ENCODE peak calls at places on chromosomes 13 and 19, in eight cellular contexts. One of them, this sample, is unnamed.

GRCh38 chr13:60402022-60402421 is 5.0 kb downstream of the TDRD3 start:
- DNase-seq in amniotic epithelial cell: no peak
- DNase-seq in NCI-H2081 treated with DMSO at 0.1 percent for 48 hours: no peak
- DNase-seq in stimulated activated CD4-positive, alpha-beta T cell treated with anti-CD3 and anti-CD28 coated beads, TNF-alpha, amount 100 ng/mL, for 1 hour: no peak
- DNase-seq in stimulated activated CD8-positive, alpha-beta memory T cell treated with anti-CD3 and anti-CD28 coated beads, Interleukin-15, amount 100 ng/mL, for 24 hours: no peak
- DNase-seq in M059J: peak
- DNase-seq in fibroblast of mammary gland: no peak
- DNase-seq in MM.1S: no peak
- DNase-seq in this sample: peak

GRCh38 chr13:108409735-108410134 is 140.2 kb downstream of the TNFSF13B start:
- DNase-seq in amniotic epithelial cell: no peak
- DNase-seq in NCI-H2081 treated with DMSO at 0.1 percent for 48 hours: no peak
- DNase-seq in stimulated activated CD4-positive, alpha-beta T cell treated with anti-CD3 and anti-CD28 coated beads, TNF-alpha, amount 100 ng/mL, for 1 hour: no peak
- DNase-seq in stimulated activated CD8-positive, alpha-beta memory T cell treated with anti-CD3 and anti-CD28 coated beads, Interleukin-15, amount 100 ng/mL, for 24 hours: no peak
- DNase-seq in M059J: no peak
- DNase-seq in fibroblast of mammary gland: no peak
- DNase-seq in MM.1S: no peak
- DNase-seq in this sample: no peak

GRCh38 chr19:49349567-49349966 is 12.6 kb downstream of the TEAD2 start:
- DNase-seq in amniotic epithelial cell: no peak
- DNase-seq in NCI-H2081 treated with DMSO at 0.1 percent for 48 hours: no peak
- DNase-seq in stimulated activated CD4-positive, alpha-beta T cell treated with anti-CD3 and anti-CD28 coated beads, TNF-alpha, amount 100 ng/mL, for 1 hour: no peak
- DNase-seq in stimulated activated CD8-positive, alpha-beta memory T cell treated with anti-CD3 and anti-CD28 coated beads, Interleukin-15, amount 100 ng/mL, for 24 hours: no peak
- DNase-seq in M059J: no peak
- DNase-seq in fibroblast of mammary gland: no peak
- DNase-seq in MM.1S: no peak
- DNase-seq in this sample: no peak

GRCh38 chr13:49132479-49133002 is 87.6 kb upstream of the MLNR start:
- DNase-seq in amniotic epithelial cell: no peak
- DNase-seq in NCI-H2081 treated with DMSO at 0.1 percent for 48 hours: no peak
- DNase-seq in stimulated activated CD4-positive, alpha-beta T cell treated with anti-CD3 and anti-CD28 coated beads, TNF-alpha, amount 100 ng/mL, for 1 hour: no peak
- DNase-seq in stimulated activated CD8-positive, alpha-beta memory T cell treated with anti-CD3 and anti-CD28 coated beads, Interleukin-15, amount 100 ng/mL, for 24 hours: no peak
- DNase-seq in M059J: no peak
- DNase-seq in fibroblast of mammary gland: no peak
- DNase-seq in MM.1S: no peak
- DNase-seq in this sample: no peak

GRCh38 chr13:20702945-20703784 is at the start of gene IL17D:
- DNase-seq in amniotic epithelial cell: no peak
- DNase-seq in NCI-H2081 treated with DMSO at 0.1 percent for 48 hours: no peak
- DNase-seq in stimulated activated CD4-positive, alpha-beta T cell treated with anti-CD3 and anti-CD28 coated beads, TNF-alpha, amount 100 ng/mL, for 1 hour: no peak
- DNase-seq in stimulated activated CD8-positive, alpha-beta memory T cell treated with anti-CD3 and anti-CD28 coated beads, Interleukin-15, amount 100 ng/mL, for 24 hours: no peak
- DNase-seq in M059J: peak
- DNase-seq in fibroblast of mammary gland: no peak
- DNase-seq in MM.1S: peak
- DNase-seq in this sample: peak

GRCh38 chr19:16326401-16327130 is 1.9 kb downstream of the KLF2 start:
- DNase-seq in amniotic epithelial cell: no peak
- DNase-seq in NCI-H2081 treated with DMSO at 0.1 percent for 48 hours: no peak
- DNase-seq in stimulated activated CD4-positive, alpha-beta T cell treated with anti-CD3 and anti-CD28 coated beads, TNF-alpha, amount 100 ng/mL, for 1 hour: no peak
- DNase-seq in stimulated activated CD8-positive, alpha-beta memory T cell treated with anti-CD3 and anti-CD28 coated beads, Interleukin-15, amount 100 ng/mL, for 24 hours: no peak
- DNase-seq in M059J: no peak
- DNase-seq in fibroblast of mammary gland: no peak
- DNase-seq in MM.1S: peak
- DNase-seq in this sample: no peak

GRCh38 chr13:30847697-30848307 is 58.3 kb upstream of the MEDAG start:
- DNase-seq in amniotic epithelial cell: peak
- DNase-seq in NCI-H2081 treated with DMSO at 0.1 percent for 48 hours: no peak
- DNase-seq in stimulated activated CD4-positive, alpha-beta T cell treated with anti-CD3 and anti-CD28 coated beads, TNF-alpha, amount 100 ng/mL, for 1 hour: no peak
- DNase-seq in stimulated activated CD8-positive, alpha-beta memory T cell treated with anti-CD3 and anti-CD28 coated beads, Interleukin-15, amount 100 ng/mL, for 24 hours: no peak
- DNase-seq in M059J: peak
- DNase-seq in fibroblast of mammary gland: peak
- DNase-seq in MM.1S: no peak
- DNase-seq in this sample: peak

GRCh38 chr19:43735957-43736356 is 18.8 kb downstream of the SMG9 start:
- DNase-seq in amniotic epithelial cell: no peak
- DNase-seq in NCI-H2081 treated with DMSO at 0.1 percent for 48 hours: no peak
- DNase-seq in stimulated activated CD4-positive, alpha-beta T cell treated with anti-CD3 and anti-CD28 coated beads, TNF-alpha, amount 100 ng/mL, for 1 hour: no peak
- DNase-seq in stimulated activated CD8-positive, alpha-beta memory T cell treated with anti-CD3 and anti-CD28 coated beads, Interleukin-15, amount 100 ng/mL, for 24 hours: no peak
- DNase-seq in M059J: no peak
- DNase-seq in fibroblast of mammary gland: no peak
- DNase-seq in MM.1S: no peak
- DNase-seq in this sample: no peak

GRCh38 chr19:3626473-3627350 is at the start of gene CACTIN:
- DNase-seq in amniotic epithelial cell: peak
- DNase-seq in NCI-H2081 treated with DMSO at 0.1 percent for 48 hours: peak
- DNase-seq in stimulated activated CD4-positive, alpha-beta T cell treated with anti-CD3 and anti-CD28 coated beads, TNF-alpha, amount 100 ng/mL, for 1 hour: peak
- DNase-seq in stimulated activated CD8-positive, alpha-beta memory T cell treated with anti-CD3 and anti-CD28 coated beads, Interleukin-15, amount 100 ng/mL, for 24 hours: peak
- DNase-seq in M059J: peak
- DNase-seq in fibroblast of mammary gland: peak
- DNase-seq in MM.1S: peak
- DNase-seq in this sample: peak

GRCh38 chr13:39040206-39040605 is 1.9 kb downstream of the NHLRC3 start:
- DNase-seq in amniotic epithelial cell: peak
- DNase-seq in NCI-H2081 treated with DMSO at 0.1 percent for 48 hours: no peak
- DNase-seq in stimulated activated CD4-positive, alpha-beta T cell treated with anti-CD3 and anti-CD28 coated beads, TNF-alpha, amount 100 ng/mL, for 1 hour: no peak
- DNase-seq in stimulated activated CD8-positive, alpha-beta memory T cell treated with anti-CD3 and anti-CD28 coated beads, Interleukin-15, amount 100 ng/mL, for 24 hours: no peak
- DNase-seq in M059J: no peak
- DNase-seq in fibroblast of mammary gland: no peak
- DNase-seq in MM.1S: no peak
- DNase-seq in this sample: no peak

GRCh38 chr13:21884965-21885567 is 214.2 kb downstream of the FGF9 start:
- DNase-seq in amniotic epithelial cell: no peak
- DNase-seq in NCI-H2081 treated with DMSO at 0.1 percent for 48 hours: no peak
- DNase-seq in stimulated activated CD4-positive, alpha-beta T cell treated with anti-CD3 and anti-CD28 coated beads, TNF-alpha, amount 100 ng/mL, for 1 hour: no peak
- DNase-seq in stimulated activated CD8-positive, alpha-beta memory T cell treated with anti-CD3 and anti-CD28 coated beads, Interleukin-15, amount 100 ng/mL, for 24 hours: no peak
- DNase-seq in M059J: no peak
- DNase-seq in fibroblast of mammary gland: no peak
- DNase-seq in MM.1S: no peak
- DNase-seq in this sample: no peak

GRCh38 chr13:46039421-46040036 is 13.0 kb downstream of the ZC3H13 start:
- DNase-seq in amniotic epithelial cell: no peak
- DNase-seq in NCI-H2081 treated with DMSO at 0.1 percent for 48 hours: no peak
- DNase-seq in stimulated activated CD4-positive, alpha-beta T cell treated with anti-CD3 and anti-CD28 coated beads, TNF-alpha, amount 100 ng/mL, for 1 hour: no peak
- DNase-seq in stimulated activated CD8-positive, alpha-beta memory T cell treated with anti-CD3 and anti-CD28 coated beads, Interleukin-15, amount 100 ng/mL, for 24 hours: no peak
- DNase-seq in M059J: no peak
- DNase-seq in fibroblast of mammary gland: peak
- DNase-seq in MM.1S: no peak
- DNase-seq in this sample: no peak

GRCh38 chr19:32945260-32945659 is 26.5 kb downstream of the CEP89 start:
- DNase-seq in amniotic epithelial cell: no peak
- DNase-seq in NCI-H2081 treated with DMSO at 0.1 percent for 48 hours: no peak
- DNase-seq in stimulated activated CD4-positive, alpha-beta T cell treated with anti-CD3 and anti-CD28 coated beads, TNF-alpha, amount 100 ng/mL, for 1 hour: no peak
- DNase-seq in stimulated activated CD8-positive, alpha-beta memory T cell treated with anti-CD3 and anti-CD28 coated beads, Interleukin-15, amount 100 ng/mL, for 24 hours: no peak
- DNase-seq in M059J: no peak
- DNase-seq in fibroblast of mammary gland: no peak
- DNase-seq in MM.1S: no peak
- DNase-seq in this sample: no peak

GRCh38 chr19:49157445-49158224 is at the start of gene TRPM4:
- DNase-seq in amniotic epithelial cell: peak
- DNase-seq in NCI-H2081 treated with DMSO at 0.1 percent for 48 hours: no peak
- DNase-seq in stimulated activated CD4-positive, alpha-beta T cell treated with anti-CD3 and anti-CD28 coated beads, TNF-alpha, amount 100 ng/mL, for 1 hour: no peak
- DNase-seq in stimulated activated CD8-positive, alpha-beta memory T cell treated with anti-CD3 and anti-CD28 coated beads, Interleukin-15, amount 100 ng/mL, for 24 hours: no peak
- DNase-seq in M059J: peak
- DNase-seq in fibroblast of mammary gland: peak
- DNase-seq in MM.1S: no peak
- DNase-seq in this sample: peak

GRCh38 chr19:3360494-3361383 is 5.6 kb upstream of the NFIC start:
- DNase-seq in amniotic epithelial cell: no peak
- DNase-seq in NCI-H2081 treated with DMSO at 0.1 percent for 48 hours: no peak
- DNase-seq in stimulated activated CD4-positive, alpha-beta T cell treated with anti-CD3 and anti-CD28 coated beads, TNF-alpha, amount 100 ng/mL, for 1 hour: peak
- DNase-seq in stimulated activated CD8-positive, alpha-beta memory T cell treated with anti-CD3 and anti-CD28 coated beads, Interleukin-15, amount 100 ng/mL, for 24 hours: peak
- DNase-seq in M059J: no peak
- DNase-seq in fibroblast of mammary gland: peak
- DNase-seq in MM.1S: no peak
- DNase-seq in this sample: peak

GRCh38 chr13:93915269-93915809 is 564.1 kb downstream of the DCT start:
- DNase-seq in amniotic epithelial cell: peak
- DNase-seq in NCI-H2081 treated with DMSO at 0.1 percent for 48 hours: no peak
- DNase-seq in stimulated activated CD4-positive, alpha-beta T cell treated with anti-CD3 and anti-CD28 coated beads, TNF-alpha, amount 100 ng/mL, for 1 hour: no peak
- DNase-seq in stimulated activated CD8-positive, alpha-beta memory T cell treated with anti-CD3 and anti-CD28 coated beads, Interleukin-15, amount 100 ng/mL, for 24 hours: no peak
- DNase-seq in M059J: no peak
- DNase-seq in fibroblast of mammary gland: peak
- DNase-seq in MM.1S: no peak
- DNase-seq in this sample: peak

GRCh38 chr19:42443944-42444398 is 1.2 kb upstream of the CXCL17 start:
- DNase-seq in amniotic epithelial cell: no peak
- DNase-seq in NCI-H2081 treated with DMSO at 0.1 percent for 48 hours: no peak
- DNase-seq in stimulated activated CD4-positive, alpha-beta T cell treated with anti-CD3 and anti-CD28 coated beads, TNF-alpha, amount 100 ng/mL, for 1 hour: no peak
- DNase-seq in stimulated activated CD8-positive, alpha-beta memory T cell treated with anti-CD3 and anti-CD28 coated beads, Interleukin-15, amount 100 ng/mL, for 24 hours: no peak
- DNase-seq in M059J: no peak
- DNase-seq in fibroblast of mammary gland: no peak
- DNase-seq in MM.1S: no peak
- DNase-seq in this sample: no peak

GRCh38 chr13:111270765-111271164 is 49.7 kb upstream of the TEX29 start:
- DNase-seq in amniotic epithelial cell: no peak
- DNase-seq in NCI-H2081 treated with DMSO at 0.1 percent for 48 hours: no peak
- DNase-seq in stimulated activated CD4-positive, alpha-beta T cell treated with anti-CD3 and anti-CD28 coated beads, TNF-alpha, amount 100 ng/mL, for 1 hour: no peak
- DNase-seq in stimulated activated CD8-positive, alpha-beta memory T cell treated with anti-CD3 and anti-CD28 coated beads, Interleukin-15, amount 100 ng/mL, for 24 hours: no peak
- DNase-seq in M059J: no peak
- DNase-seq in fibroblast of mammary gland: peak
- DNase-seq in MM.1S: no peak
- DNase-seq in this sample: peak

GRCh38 chr19:39212377-39212742 is 8.3 kb upstream of the SYCN start:
- DNase-seq in amniotic epithelial cell: peak
- DNase-seq in NCI-H2081 treated with DMSO at 0.1 percent for 48 hours: no peak
- DNase-seq in stimulated activated CD4-positive, alpha-beta T cell treated with anti-CD3 and anti-CD28 coated beads, TNF-alpha, amount 100 ng/mL, for 1 hour: peak
- DNase-seq in stimulated activated CD8-positive, alpha-beta memory T cell treated with anti-CD3 and anti-CD28 coated beads, Interleukin-15, amount 100 ng/mL, for 24 hours: peak
- DNase-seq in M059J: no peak
- DNase-seq in fibroblast of mammary gland: peak
- DNase-seq in MM.1S: peak
- DNase-seq in this sample: peak

GRCh38 chr19:32489971-32490370 is 84.4 kb downstream of the DPY19L3 start:
- DNase-seq in amniotic epithelial cell: peak
- DNase-seq in NCI-H2081 treated with DMSO at 0.1 percent for 48 hours: no peak
- DNase-seq in stimulated activated CD4-positive, alpha-beta T cell treated with anti-CD3 and anti-CD28 coated beads, TNF-alpha, amount 100 ng/mL, for 1 hour: no peak
- DNase-seq in stimulated activated CD8-positive, alpha-beta memory T cell treated with anti-CD3 and anti-CD28 coated beads, Interleukin-15, amount 100 ng/mL, for 24 hours: no peak
- DNase-seq in M059J: no peak
- DNase-seq in fibroblast of mammary gland: peak
- DNase-seq in MM.1S: no peak
- DNase-seq in this sample: no peak

GRCh38 chr13:113000575-113000974 is 31.6 kb downstream of the MCF2L start:
- DNase-seq in amniotic epithelial cell: no peak
- DNase-seq in NCI-H2081 treated with DMSO at 0.1 percent for 48 hours: no peak
- DNase-seq in stimulated activated CD4-positive, alpha-beta T cell treated with anti-CD3 and anti-CD28 coated beads, TNF-alpha, amount 100 ng/mL, for 1 hour: no peak
- DNase-seq in stimulated activated CD8-positive, alpha-beta memory T cell treated with anti-CD3 and anti-CD28 coated beads, Interleukin-15, amount 100 ng/mL, for 24 hours: no peak
- DNase-seq in M059J: no peak
- DNase-seq in fibroblast of mammary gland: no peak
- DNase-seq in MM.1S: no peak
- DNase-seq in this sample: no peak

GRCh38 chr19:7478843-7479227 is 10.0 kb downstream of the PEX11G start:
- DNase-seq in amniotic epithelial cell: no peak
- DNase-seq in NCI-H2081 treated with DMSO at 0.1 percent for 48 hours: no peak
- DNase-seq in stimulated activated CD4-positive, alpha-beta T cell treated with anti-CD3 and anti-CD28 coated beads, TNF-alpha, amount 100 ng/mL, for 1 hour: no peak
- DNase-seq in stimulated activated CD8-positive, alpha-beta memory T cell treated with anti-CD3 and anti-CD28 coated beads, Interleukin-15, amount 100 ng/mL, for 24 hours: no peak
- DNase-seq in M059J: no peak
- DNase-seq in fibroblast of mammary gland: no peak
- DNase-seq in MM.1S: no peak
- DNase-seq in this sample: no peak

GRCh38 chr19:33132021-33132420 is at the start of gene WDR88:
- DNase-seq in amniotic epithelial cell: no peak
- DNase-seq in NCI-H2081 treated with DMSO at 0.1 percent for 48 hours: no peak
- DNase-seq in stimulated activated CD4-positive, alpha-beta T cell treated with anti-CD3 and anti-CD28 coated beads, TNF-alpha, amount 100 ng/mL, for 1 hour: no peak
- DNase-seq in stimulated activated CD8-positive, alpha-beta memory T cell treated with anti-CD3 and anti-CD28 coated beads, Interleukin-15, amount 100 ng/mL, for 24 hours: no peak
- DNase-seq in M059J: no peak
- DNase-seq in fibroblast of mammary gland: no peak
- DNase-seq in MM.1S: no peak
- DNase-seq in this sample: no peak